ENCODE peak calls at places on chromosomes 16 and 17, in four cellular contexts. V is heart right ventricle, F is endothelial cell of umbilical vein, Z is AG04450. G is an unnamed sample.

GRCh38 chr17:42422958-42423712 is at the start of gene CAVIN1:
- DNase-seq in V (peak; percentile 100), F (peak; percentile 95), Z (peak; percentile 97), G (peak; percentile 93)

GRCh38 chr17:66431910-66432309 is 129.5 kb downstream of the PRKCA start:
- DNase-seq in V (no peak), F (peak; percentile 65), Z (peak; percentile 52), G (peak; percentile 33)

GRCh38 chr16:84614914-84615813 is 2.7 kb downstream of the COTL1 start:
- DNase-seq in V (no peak), F (no peak), Z (no peak), G (no peak)

GRCh38 chr17:73786286-73786743 is 142.1 kb upstream of the SDK2 start:
- DNase-seq in V (no peak), F (no peak), Z (no peak), G (no peak)

GRCh38 chr17:67386965-67387551 is 10.0 kb downstream of the PITPNC1 start:
- DNase-seq in V (no peak), F (peak; percentile 52), Z (no peak), G (no peak)

GRCh38 chr17:52106638-52107261 is 51.8 kb downstream of the CA10 start:
- DNase-seq in V (peak; percentile 8), F (peak; percentile 15), Z (no peak), G (peak; percentile 9)

GRCh38 chr17:1919206-1919605 is 89.4 kb downstream of the RPA1 start:
- DNase-seq in V (no peak), F (no peak), Z (no peak), G (no peak)

GRCh38 chr17:75270966-75271232 is at the start of gene MIF4GD:
- DNase-seq in V (no peak), F (no peak), Z (no peak), G (no peak)

GRCh38 chr17:45940826-45941225 is 46.5 kb downstream of the MAPT start:
- DNase-seq in V (peak; percentile 20), F (no peak), Z (no peak), G (no peak)

GRCh38 chr17:68431661-68432071 is 25.6 kb downstream of the WIPI1 start:
- DNase-seq in V (no peak), F (peak; percentile 27), Z (no peak), G (peak; percentile 35)

GRCh38 chr17:7336240-7337175 is at the start of gene ACAP1:
- DNase-seq in V (no peak), F (no peak), Z (no peak), G (no peak)

GRCh38 chr17:5592382-5592781 is 8.1 kb upstream of the NLRP1 start:
- DNase-seq in V (no peak), F (peak; percentile 55), Z (peak; percentile 6), G (no peak)

GRCh38 chr16:30574678-30575077 is 3.2 kb upstream of the ZNF688 start:
- DNase-seq in V (no peak), F (no peak), Z (no peak), G (no peak)

GRCh38 chr17:72734611-72735010 is 357.9 kb downstream of the SLC39A11 start:
- DNase-seq in V (no peak), F (no peak), Z (no peak), G (no peak)

GRCh38 chr16:54936979-54937672 is 6.5 kb downstream of the IRX5 start:
- DNase-seq in V (peak; percentile 38), F (peak; percentile 24), Z (no peak), G (no peak)

GRCh38 chr16:3266873-3267537 is 10.6 kb upstream of the MEFV start:
- DNase-seq in V (no peak), F (peak; percentile 48), Z (no peak), G (peak; percentile 20)

GRCh38 chr17:74742153-74742515 is 5.1 kb downstream of the RAB37 start:
- DNase-seq in V (no peak), F (peak; percentile 37), Z (no peak), G (no peak)

GRCh38 chr16:2925951-2926659 is 14.4 kb downstream of the FLYWCH1 start:
- DNase-seq in V (no peak), F (no peak), Z (no peak), G (no peak)

GRCh38 chr17:56319531-56319930 is 166.3 kb downstream of the ANKFN1 start:
- DNase-seq in V (no peak), F (peak; percentile 64), Z (peak; percentile 29), G (no peak)

GRCh38 chr16:31331141-31331764 is 23.7 kb upstream of the ITGAX start:
- DNase-seq in V (no peak), F (no peak), Z (no peak), G (no peak)

GRCh38 chr17:74760404-74761105 is 12.1 kb downstream of the NHERF1 start:
- DNase-seq in V (no peak), F (no peak), Z (no peak), G (no peak)

GRCh38 chr17:16516594-16517018 is 24.6 kb upstream of the LRRC75A start:
- DNase-seq in V (peak; percentile 49), F (peak; percentile 62), Z (peak; percentile 29), G (peak; percentile 73)

GRCh38 chr17:83067718-83068261 is 11.6 kb upstream of the METRNL start:
- DNase-seq in V (no peak), F (no peak), Z (no peak), G (no peak)

GRCh38 chr16:74868501-74868900 is 93.9 kb upstream of the FA2H start:
- DNase-seq in V (peak; percentile 16), F (peak; percentile 75), Z (no peak), G (peak; percentile 37)

GRCh38 chr16:74867281-74867849 is 92.7 kb upstream of the FA2H start:
- DNase-seq in V (no peak), F (no peak), Z (no peak), G (no peak)

GRCh38 chr16:74871608-74872007 is 97.0 kb upstream of the FA2H start:
- DNase-seq in V (no peak), F (no peak), Z (no peak), G (no peak)

GRCh38 chr16:74865922-74866598 is 91.4 kb upstream of the FA2H start:
- DNase-seq in V (no peak), F (no peak), Z (no peak), G (no peak)

DNA sequence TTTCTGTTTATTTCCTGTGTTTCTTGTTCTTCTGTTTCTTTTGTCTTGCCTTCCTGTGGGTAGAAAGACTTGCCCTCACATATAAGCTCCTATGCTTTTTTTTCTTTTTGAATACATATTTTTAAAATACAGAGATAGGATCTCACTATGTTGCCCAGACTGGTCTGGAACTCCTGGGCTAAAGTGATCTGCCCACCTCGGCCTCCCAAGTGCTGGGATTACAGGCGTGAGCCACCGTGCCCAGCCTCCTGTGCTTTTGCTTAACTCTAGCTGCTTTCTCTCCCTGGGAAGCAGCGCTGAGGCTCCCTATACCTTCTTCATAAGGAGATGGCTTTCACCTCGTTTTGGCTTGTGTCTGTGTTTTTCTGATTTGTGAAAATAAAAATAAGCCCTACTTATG is 93.4 kb upstream of the FA2H start:
- DNase-seq in V (no peak), F (no peak), Z (no peak), G (no peak)
- H3K4me3 ChIP-seq in V (no peak overlapping the region), F (no peak overlapping the region), Z (no peak overlapping the region), G (no peak overlapping the region)

GRCh38 chr17:30395398-30396022 is 16.8 kb downstream of the CPD start:
- DNase-seq in V (no peak), F (no peak), Z (no peak), G (no peak)

GRCh38 chr17:30396612-30397011 is 17.9 kb downstream of the CPD start:
- DNase-seq in V (no peak), F (no peak), Z (no peak), G (no peak)

GRCh38 chr17:30401097-30401496 is 22.4 kb downstream of the CPD start:
- DNase-seq in V (no peak), F (no peak), Z (no peak), G (no peak)

GRCh38 chr17:30396129-30396528 is 17.4 kb downstream of the CPD start:
- DNase-seq in V (no peak), F (no peak), Z (no peak), G (no peak)

DNA sequence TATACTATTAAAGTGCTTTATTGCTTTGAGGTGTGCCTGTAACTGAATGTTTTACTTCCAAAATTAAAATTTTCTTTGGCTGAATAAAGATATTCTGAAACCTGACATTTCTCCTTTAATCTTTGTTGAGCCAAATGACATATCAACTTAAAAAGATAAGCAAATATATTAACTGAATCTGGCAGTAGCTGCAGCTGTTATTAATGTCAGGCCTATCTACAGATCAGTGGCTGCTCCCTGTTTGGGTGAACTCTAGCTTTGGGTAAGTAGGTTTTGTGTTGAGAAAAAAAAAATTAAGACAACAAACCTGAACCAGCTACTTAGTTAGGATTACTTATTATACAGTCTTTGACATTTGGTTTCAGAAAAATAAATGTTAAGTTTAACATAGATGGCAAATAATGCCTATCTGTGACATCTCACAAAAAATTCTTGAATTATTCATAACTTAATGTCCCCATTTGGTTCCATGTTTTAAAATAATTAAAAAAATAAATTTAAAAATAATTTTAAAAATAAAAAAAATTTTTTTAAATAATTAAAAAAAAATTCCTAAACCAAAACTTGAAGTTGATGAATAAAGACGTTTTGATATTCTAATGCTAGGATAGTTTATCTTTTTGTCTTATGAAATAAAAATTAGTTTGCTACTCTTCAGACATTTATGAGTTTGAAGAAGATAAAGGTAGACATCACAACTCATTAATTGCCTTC is 19.8 kb downstream of the CPD start:
- DNase-seq in V (no peak), F (no peak), Z (no peak), G (no peak)
- H3K4me3 ChIP-seq in V (no peak overlapping the region), F (no peak overlapping the region), Z (no peak overlapping the region), G (no peak overlapping the region)

DNA sequence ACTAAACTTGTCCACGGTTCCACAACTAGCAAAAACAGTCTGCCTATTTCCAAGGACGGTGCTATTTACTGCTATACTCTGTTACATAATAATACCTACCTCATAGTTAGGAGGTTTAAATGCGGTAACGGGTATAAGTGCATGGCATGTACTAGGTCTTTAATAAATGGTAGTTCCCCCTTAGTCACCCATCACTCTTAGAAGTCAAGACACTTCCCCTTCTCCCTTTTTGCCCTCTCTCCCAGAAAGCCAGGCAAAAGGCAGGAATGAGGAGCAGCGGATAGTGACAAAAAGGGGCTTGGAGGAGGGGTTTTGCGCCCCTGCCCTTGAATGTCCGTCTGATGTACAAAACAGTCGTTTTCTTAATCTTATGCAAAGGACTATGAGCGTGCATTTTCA is 1.1 kb upstream of the LSM12 start:
- DNase-seq in V (no peak), F (no peak), Z (no peak), G (no peak)
- H3K4me3 ChIP-seq in V (no peak overlapping the region), F (no peak overlapping the region), Z (no peak overlapping the region), G (no peak overlapping the region)

DNA sequence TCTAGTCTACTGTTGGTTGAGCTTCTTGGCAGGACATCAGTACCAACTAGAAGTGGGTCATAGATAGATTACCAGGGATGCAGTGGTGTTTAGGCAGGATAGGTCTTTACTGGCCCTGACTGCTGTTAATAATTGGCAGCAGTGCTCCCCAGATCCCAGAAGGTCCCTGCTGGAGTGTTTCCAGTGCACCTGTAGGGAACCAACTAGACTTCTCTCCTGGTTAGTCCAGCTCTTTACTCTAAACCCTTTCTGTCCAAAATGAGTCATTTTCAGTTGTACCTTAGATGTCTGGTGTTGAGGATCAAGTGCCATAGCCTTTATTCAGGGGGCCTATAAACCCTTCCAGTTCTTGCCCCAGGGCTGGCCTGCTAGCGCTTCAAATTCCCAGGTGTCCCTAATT is 8.7 kb downstream of the POLR2C start:
- DNase-seq in V (no peak), F (no peak), Z (no peak), G (no peak)
- H3K4me3 ChIP-seq in V (no peak overlapping the region), F (no peak overlapping the region), Z (no peak overlapping the region), G (no peak overlapping the region)

GRCh38 chr16:89431158-89431584 is 59.2 kb downstream of the ANKRD11 start:
- DNase-seq in V (no peak), F (no peak), Z (peak; percentile 95), G (no peak)
- H3K4me3 ChIP-seq in V (no peak overlapping the region), F (no peak overlapping the region), Z (peak overlapping the region; percentile 14), G (no peak overlapping the region)

GRCh38 chr16:56191807-56192643 is 736 bp downstream of the GNAO1 start:
- DNase-seq in V (no peak), F (no peak), Z (no peak), G (no peak)
- H3K4me3 ChIP-seq in V (peak overlapping the region; percentile 79), F (no peak overlapping the region), Z (peak overlapping the region; percentile 56), G (peak overlapping the region; percentile 46)

G was measured in brain microvascular endothelial cell.